ENCODE peak calls at places on chromosomes 2 and 18, in seven cellular contexts. M is GM19239; L is stimulated activated CD4-positive, alpha-beta T cell treated with anti-CD3 and anti-CD28 coated beads, Interleukin-4, amount 100 ng/mL, for 4 hours; X is HCEC 1CT; Z is pancreas; O is KG1; V is effector memory CD8-positive, alpha-beta T cell. F is an unnamed sample.

GRCh38 chr2:222693837-222694236 is 22.4 kb downstream of the MOGAT1 start:
- DNase-seq in L (no peak), X (peak), Z (no peak), M (no peak), V (no peak), O (no peak), F (peak)

GRCh38 chr18:35470440-35470839 is 27.3 kb downstream of the INO80C start:
- DNase-seq in Z (no peak), X (no peak), L (no peak), M (no peak), O (no peak), V (no peak), F (no peak)

GRCh38 chr2:37586663-37587409 is 84.6 kb downstream of the CDC42EP3 start:
- DNase-seq in O (no peak), V (no peak), X (no peak), L (no peak), Z (no peak), M (no peak), F (no peak)

GRCh38 chr18:44507729-44508325 is 172.9 kb upstream of the SETBP1 start:
- DNase-seq in L (no peak), O (peak), X (no peak), Z (no peak), M (no peak), V (no peak), F (no peak)

GRCh38 chr18:12651651-12652050 is 6.3 kb downstream of the SPIRE1 start:
- DNase-seq in L (no peak), M (no peak), X (no peak), Z (no peak), O (no peak), V (no peak), F (no peak)

GRCh38 chr2:207137922-207138321 is 27.8 kb downstream of the KLF7 start:
- DNase-seq in V (no peak), M (no peak), Z (no peak), L (no peak), X (no peak), O (no peak), F (no peak)

GRCh38 chr2:16624419-16624745 is 41.3 kb downstream of the CYRIA start:
- DNase-seq in M (no peak), O (no peak), V (no peak), L (no peak), Z (no peak), X (no peak), F (no peak)

GRCh38 chr2:74250189-74250631 is 51.8 kb downstream of the MTHFD2 start:
- DNase-seq in V (peak), L (peak), M (peak), O (no peak), Z (no peak), X (peak), F (peak)

GRCh38 chr2:46042207-46042637 is 255.0 kb upstream of the EPAS1 start:
- DNase-seq in O (no peak), M (no peak), Z (peak), X (no peak), V (no peak), L (no peak), F (no peak)

GRCh38 chr2:17646096-17646554 is 105.6 kb downstream of the VSNL1 start:
- DNase-seq in Z (peak), X (peak), M (peak), O (peak), V (peak), L (no peak), F (peak)

GRCh38 chr2:174122185-174122584 is 126.1 kb downstream of the OLA1 start:
- DNase-seq in O (no peak), X (no peak), L (no peak), V (no peak), M (no peak), Z (no peak), F (no peak)

GRCh38 chr18:76618721-76619120 is 123.7 kb upstream of the ZNF516 start:
- DNase-seq in L (no peak), O (no peak), V (no peak), Z (no peak), X (no peak), M (no peak), F (no peak)